ENCODE peak calls at places on chromosome 10, in six cellular contexts. Y is upper lobe of right lung, H is HCT116, Z is H9, G is Calu3, D is fibroblast of pulmonary artery. M is an unnamed sample.

GRCh38 chr10:86779267-86780017 is 23.0 kb downstream of the BMPR1A start:
- DNase-seq in Y (no peak), H (no peak), Z (no peak), G (no peak), D (peak; percentile 59), M (no peak)

GRCh38 chr10:29151011-29151410 is 137.9 kb upstream of the LYZL1 start:
- DNase-seq in Y (no peak), H (no peak), Z (no peak), G (no peak), D (no peak), M (no peak)

GRCh38 chr10:128047337-128047736 is 78.9 kb downstream of the MKI67 start:
- DNase-seq in Y (peak; percentile 93), H (peak; percentile 88), Z (peak; percentile 95), G (peak; percentile 82), D (peak; percentile 80), M (no peak)

GRCh38 chr10:14153570-14154055 is 177.1 kb downstream of the FRMD4A start:
- DNase-seq in Y (no peak), H (no peak), Z (peak; percentile 67), G (no peak), D (peak; percentile 8), M (no peak)

GRCh38 chr10:29826801-29827200 is 192.0 kb upstream of the SVIL start:
- DNase-seq in Y (no peak), H (no peak), Z (no peak), G (no peak), D (no peak), M (no peak)

GRCh38 chr10:94274142-94274787 is 88.5 kb downstream of the NOC3L start:
- DNase-seq in Y (no peak), H (no peak), Z (no peak), G (no peak), D (peak; percentile 66), M (no peak)

GRCh38 chr10:74096777-74097176 is 53.9 kb downstream of the AP3M1 start:
- DNase-seq in Y (no peak), H (no peak), Z (no peak), G (no peak), D (no peak), M (no peak)

GRCh38 chr10:61081331-61081730 is 137.3 kb upstream of the RHOBTB1 start:
- DNase-seq in Y (no peak), H (no peak), Z (no peak), G (no peak), D (no peak), M (no peak)

GRCh38 chr10:36779238-36779846 is 346.1 kb upstream of the ANKRD30A start:
- DNase-seq in Y (no peak), H (no peak), Z (peak; percentile 34), G (peak; percentile 19), D (peak; percentile 87), M (peak; percentile 64)

GRCh38 chr10:16893664-16894063 is 76.4 kb upstream of the RSU1 start:
- DNase-seq in Y (no peak), H (no peak), Z (no peak), G (no peak), D (no peak), M (no peak)

GRCh38 chr10:110500515-110500905 is 2.8 kb downstream of the DUSP5 start:
- DNase-seq in Y (no peak), H (no peak), Z (no peak), G (no peak), D (peak; percentile 68), M (no peak)

GRCh38 chr10:31928531-31929259 is at the start of gene ARHGAP12:
- DNase-seq in Y (peak; percentile 96), H (no peak), Z (peak; percentile 90), G (peak; percentile 95), D (peak; percentile 82), M (peak; percentile 37)

GRCh38 chr10:84523509-84523908 is 195.1 kb downstream of the CCSER2 start:
- DNase-seq in Y (no peak), H (no peak), Z (no peak), G (peak; percentile 9), D (no peak), M (no peak)

GRCh38 chr10:2410049-2410448 is 657.3 kb upstream of the PFKP start:
- DNase-seq in Y (no peak), H (no peak), Z (no peak), G (no peak), D (no peak), M (no peak)

GRCh38 chr10:113053881-113054280 is 103.8 kb downstream of the TCF7L2 start:
- DNase-seq in Y (no peak), H (no peak), Z (peak; percentile 90), G (no peak), D (peak; percentile 58), M (no peak)

GRCh38 chr10:17510242-17510908 is 56.0 kb upstream of the ST8SIA6 start:
- DNase-seq in Y (no peak), H (no peak), Z (no peak), G (no peak), D (no peak), M (no peak)

GRCh38 chr10:96665306-96665705 is 55.0 kb downstream of the PIK3AP1 start:
- DNase-seq in Y (no peak), H (no peak), Z (no peak), G (no peak), D (peak; percentile 10), M (no peak)

GRCh38 chr10:118310822-118311221 is 31.3 kb downstream of the FAM204A start:
- DNase-seq in Y (no peak), H (no peak), Z (no peak), G (no peak), D (peak; percentile 23), M (no peak)

DNA sequence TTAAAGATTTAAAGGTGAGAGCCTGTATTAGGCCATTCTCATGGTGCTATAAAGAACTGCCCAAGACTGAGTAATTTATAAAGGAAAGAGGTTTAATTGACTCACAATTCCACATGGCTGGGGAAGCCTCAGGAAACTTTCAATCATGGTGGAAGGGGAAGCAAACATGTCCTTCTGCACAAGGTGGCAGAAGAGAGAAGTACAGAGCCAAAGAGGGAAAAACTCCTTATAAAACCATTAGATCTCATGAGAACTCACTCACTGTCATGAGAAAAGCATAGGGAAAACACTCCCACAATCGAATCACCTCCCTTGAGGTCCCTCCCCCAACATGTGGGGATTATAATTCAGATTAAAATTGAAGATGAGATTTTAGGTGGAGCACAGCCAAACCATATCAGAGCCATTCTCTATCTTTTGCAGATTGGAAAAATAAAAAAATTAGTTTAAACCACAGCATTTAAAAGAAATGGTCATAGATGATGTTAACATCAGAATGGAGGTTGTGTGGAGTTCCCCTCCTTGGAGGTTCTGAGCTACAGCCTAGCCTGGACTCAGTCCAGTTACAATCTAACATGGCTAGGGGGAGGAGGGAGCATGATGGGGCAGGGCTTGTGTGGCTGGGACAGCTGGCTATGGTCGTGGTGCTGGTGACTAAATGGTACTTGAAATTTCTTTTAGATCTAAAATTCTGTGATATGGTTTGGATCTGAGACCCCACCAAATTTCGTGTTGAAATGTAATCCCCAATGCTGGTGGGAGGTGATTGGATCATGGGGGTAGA is 33.1 kb downstream of the GSTO2 start:
- DNase-seq in Y (no peak), H (no peak), Z (no peak), G (no peak), D (no peak), M (no peak)
- TF ChIP-seq CTCF in Y (no peak), H (no peak), Z (peak; percentile 18), G (no peak), D (peak; percentile 12), M (no peak)

DNA sequence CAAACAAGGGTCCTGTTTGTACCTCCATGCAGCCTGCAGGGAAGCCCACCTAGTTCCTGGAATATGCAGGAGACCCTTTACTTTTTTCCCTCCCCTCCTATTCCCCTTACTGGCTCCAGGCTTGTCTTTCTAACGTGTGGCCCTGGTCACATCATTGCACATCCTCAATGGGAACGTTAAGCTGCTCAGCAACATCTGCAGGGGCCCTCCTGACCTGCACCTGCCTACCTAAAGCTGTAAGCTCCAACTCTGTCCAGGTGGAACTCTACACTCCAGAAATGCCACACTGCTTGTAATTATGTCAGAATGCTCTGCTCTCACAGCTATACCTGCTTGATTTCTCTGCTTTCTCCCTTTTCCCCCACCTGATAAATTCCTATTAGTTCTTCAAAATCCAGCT is 72.1 kb downstream of the ARMC3 start:
- DNase-seq in Y (no peak), H (no peak), Z (no peak), G (no peak), D (no peak), M (no peak)
- TF ChIP-seq CTCF in Y (no peak), H (no peak), Z (peak; percentile 36), G (no peak), D (no peak), M (no peak)

DNA sequence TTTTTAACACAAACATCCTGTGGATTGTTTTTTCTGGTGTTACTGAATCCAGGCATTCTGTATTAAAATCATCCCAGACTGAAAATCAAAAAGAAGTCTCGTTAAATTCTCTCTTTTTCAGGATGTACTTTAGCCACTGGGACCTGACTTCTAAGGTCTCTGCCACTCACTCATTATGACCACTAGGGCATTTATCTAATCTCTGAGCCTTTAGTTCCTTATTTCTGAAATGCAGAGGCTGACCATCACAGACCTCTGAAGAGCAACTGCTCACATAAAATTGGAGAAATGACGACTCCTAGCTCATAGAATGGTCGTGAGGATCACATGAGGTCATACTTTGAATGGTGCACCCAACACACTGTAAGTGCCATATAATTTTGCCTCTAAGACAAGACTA is 63.2 kb downstream of the KCNMA1 start:
- DNase-seq in Y (no peak), H (no peak), Z (no peak), G (no peak), D (no peak), M (no peak)
- TF ChIP-seq CTCF in Y (no peak), H (peak; percentile 22), Z (peak; percentile 42), G (no peak), D (no peak), M (no peak)

GRCh38 chr10:124566981-124567835 is 105.6 kb downstream of the LHPP start:
- DNase-seq in Y (peak; percentile 54), H (no peak), Z (no peak), G (no peak), D (no peak), M (no peak)

GRCh38 chr10:124563320-124563719 is 101.7 kb downstream of the LHPP start:
- DNase-seq in Y (no peak), H (no peak), Z (no peak), G (no peak), D (no peak), M (no peak)

GRCh38 chr10:124566222-124566888 is 104.7 kb downstream of the LHPP start:
- DNase-seq in Y (peak; percentile 35), H (no peak), Z (no peak), G (no peak), D (no peak), M (no peak)

GRCh38 chr10:124564881-124565280 is 103.3 kb downstream of the LHPP start:
- DNase-seq in Y (no peak), H (no peak), Z (no peak), G (no peak), D (no peak), M (no peak)

GRCh38 chr10:124565565-124566221 is 104.1 kb downstream of the LHPP start:
- DNase-seq in Y (peak; percentile 82), H (peak; percentile 7), Z (peak; percentile 87), G (peak; percentile 71), D (peak; percentile 20), M (no peak)
- TF ChIP-seq CTCF in Y (peak; percentile 35), H (peak; percentile 68), Z (peak; percentile 90), G (peak; percentile 38), D (peak; percentile 42), M (peak; percentile 35)

DNA sequence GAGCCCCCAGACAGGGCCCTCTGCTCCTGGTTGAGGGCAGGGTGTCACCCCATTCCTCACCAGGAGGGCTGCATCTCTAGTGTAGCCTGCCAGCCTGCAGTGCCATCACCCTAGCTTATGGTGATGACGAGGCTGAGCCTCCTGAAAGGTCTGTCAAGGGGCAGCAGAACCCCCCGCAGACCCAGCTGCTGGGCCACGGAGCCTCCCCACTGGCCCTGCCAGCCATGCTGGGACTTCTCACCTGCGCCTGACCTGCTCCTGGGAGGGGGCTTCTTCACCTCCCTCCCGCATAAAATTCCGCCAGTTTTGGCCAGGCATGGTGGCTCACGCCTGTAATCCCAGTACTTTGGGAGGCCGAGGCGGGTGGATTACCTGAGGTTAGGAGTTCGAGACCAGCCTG is 40.4 kb upstream of the RASGEF1A start:
- DNase-seq in Y (no peak), H (no peak), Z (no peak), G (no peak), D (no peak), M (no peak)
- TF ChIP-seq CTCF in Y (no peak), H (no peak), Z (no peak), G (no peak), D (no peak), M (no peak)